ENCODE peak calls at places on chromosomes 16 and 17, in eight cellular contexts. One of them, this sample, is unnamed. For H3K36me3, the result is how much of the 10 kb centered on the place peaks cover.

GRCh38 chr17:74737299-74738050 is 419 bp downstream of the RAB37 start:
- DNase-seq in thoracic aorta: no peak
- DNase-seq in bronchial epithelial cell: no peak
- DNase-seq in cardiac muscle cell: peak
- DNase-seq in OCI-LY7: peak
- DNase-seq in CD8-positive, alpha-beta T cell: peak
- DNase-seq in heart left ventricle: no peak
- DNase-seq in tibial nerve: no peak
- DNase-seq in this sample: peak

GRCh38 chr17:32518856-32519768 is 32.3 kb downstream of the CDK5R1 start:
- DNase-seq in thoracic aorta: no peak
- DNase-seq in bronchial epithelial cell: peak
- DNase-seq in cardiac muscle cell: peak
- DNase-seq in OCI-LY7: no peak
- DNase-seq in CD8-positive, alpha-beta T cell: peak
- DNase-seq in heart left ventricle: peak
- DNase-seq in tibial nerve: no peak
- DNase-seq in this sample: peak

GRCh38 chr17:75456417-75457046 is at the start of gene TMEM94:
- DNase-seq in thoracic aorta: peak
- DNase-seq in bronchial epithelial cell: peak
- DNase-seq in cardiac muscle cell: peak
- DNase-seq in OCI-LY7: peak
- DNase-seq in CD8-positive, alpha-beta T cell: peak
- DNase-seq in heart left ventricle: peak
- DNase-seq in tibial nerve: peak
- DNase-seq in this sample: peak

GRCh38 chr17:58005728-58006562 is 1.1 kb downstream of the SRSF1 start:
- DNase-seq in thoracic aorta: no peak
- DNase-seq in bronchial epithelial cell: no peak
- DNase-seq in cardiac muscle cell: no peak
- DNase-seq in OCI-LY7: no peak
- DNase-seq in CD8-positive, alpha-beta T cell: no peak
- DNase-seq in heart left ventricle: no peak
- DNase-seq in tibial nerve: no peak
- DNase-seq in this sample: no peak

GRCh38 chr17:34241062-34241461 is 14.0 kb upstream of the CCL2 start:
- DNase-seq in thoracic aorta: no peak
- DNase-seq in bronchial epithelial cell: no peak
- DNase-seq in cardiac muscle cell: no peak
- DNase-seq in OCI-LY7: no peak
- DNase-seq in CD8-positive, alpha-beta T cell: no peak
- DNase-seq in heart left ventricle: peak
- DNase-seq in tibial nerve: peak
- DNase-seq in this sample: no peak

GRCh38 chr17:56373981-56374380 is 219.5 kb upstream of the NOG start:
- DNase-seq in thoracic aorta: no peak
- DNase-seq in bronchial epithelial cell: no peak
- DNase-seq in cardiac muscle cell: no peak
- DNase-seq in OCI-LY7: no peak
- DNase-seq in CD8-positive, alpha-beta T cell: no peak
- DNase-seq in heart left ventricle: no peak
- DNase-seq in tibial nerve: no peak
- DNase-seq in this sample: no peak

GRCh38 chr17:6936370-6937028 is 59.4 kb upstream of the ALOX12 start:
- DNase-seq in thoracic aorta: no peak
- DNase-seq in bronchial epithelial cell: no peak
- DNase-seq in cardiac muscle cell: no peak
- DNase-seq in OCI-LY7: no peak
- DNase-seq in CD8-positive, alpha-beta T cell: no peak
- DNase-seq in heart left ventricle: peak
- DNase-seq in tibial nerve: no peak
- DNase-seq in this sample: peak

GRCh38 chr16:1741553-1742165 is 29.7 kb downstream of the NME3 start:
- DNase-seq in thoracic aorta: no peak
- DNase-seq in bronchial epithelial cell: no peak
- DNase-seq in cardiac muscle cell: no peak
- DNase-seq in OCI-LY7: no peak
- DNase-seq in CD8-positive, alpha-beta T cell: no peak
- DNase-seq in heart left ventricle: no peak
- DNase-seq in tibial nerve: no peak
- DNase-seq in this sample: no peak

GRCh38 chr17:20189322-20189721 is 180.2 kb downstream of the SPECC1 start:
- DNase-seq in thoracic aorta: no peak
- DNase-seq in bronchial epithelial cell: peak
- DNase-seq in cardiac muscle cell: peak
- DNase-seq in OCI-LY7: no peak
- DNase-seq in CD8-positive, alpha-beta T cell: no peak
- DNase-seq in heart left ventricle: no peak
- DNase-seq in tibial nerve: no peak
- DNase-seq in this sample: no peak

GRCh38 chr16:85309656-85310587 is 197.7 kb upstream of the CIBAR2 start:
- DNase-seq in thoracic aorta: no peak
- DNase-seq in bronchial epithelial cell: no peak
- DNase-seq in cardiac muscle cell: no peak
- DNase-seq in OCI-LY7: peak
- DNase-seq in CD8-positive, alpha-beta T cell: no peak
- DNase-seq in heart left ventricle: no peak
- DNase-seq in tibial nerve: peak
- DNase-seq in this sample: peak

GRCh38 chr16:4052801-4053662 is 63.2 kb downstream of the ADCY9 start:
- DNase-seq in thoracic aorta: no peak
- DNase-seq in bronchial epithelial cell: peak
- DNase-seq in cardiac muscle cell: peak
- DNase-seq in OCI-LY7: no peak
- DNase-seq in CD8-positive, alpha-beta T cell: no peak
- DNase-seq in heart left ventricle: peak
- DNase-seq in tibial nerve: peak
- DNase-seq in this sample: no peak

GRCh38 chr17:82230627-82231311 is 1.9 kb downstream of the SLC16A3 start:
- DNase-seq in thoracic aorta: no peak
- DNase-seq in bronchial epithelial cell: peak
- DNase-seq in cardiac muscle cell: peak
- DNase-seq in OCI-LY7: no peak
- DNase-seq in CD8-positive, alpha-beta T cell: peak
- DNase-seq in heart left ventricle: peak
- DNase-seq in tibial nerve: peak
- DNase-seq in this sample: peak

GRCh38 chr16:89122322-89122831 is 28.7 kb downstream of the ACSF3 start:
- DNase-seq in thoracic aorta: no peak
- DNase-seq in bronchial epithelial cell: peak
- DNase-seq in cardiac muscle cell: no peak
- DNase-seq in OCI-LY7: peak
- DNase-seq in CD8-positive, alpha-beta T cell: peak
- DNase-seq in heart left ventricle: no peak
- DNase-seq in tibial nerve: no peak
- DNase-seq in this sample: peak

GRCh38 chr17:12078791-12079190 is 58.1 kb downstream of the MAP2K4 start:
- DNase-seq in thoracic aorta: no peak
- DNase-seq in bronchial epithelial cell: peak
- DNase-seq in cardiac muscle cell: no peak
- DNase-seq in OCI-LY7: no peak
- DNase-seq in CD8-positive, alpha-beta T cell: no peak
- DNase-seq in heart left ventricle: no peak
- DNase-seq in tibial nerve: no peak
- DNase-seq in this sample: no peak

GRCh38 chr17:28897769-28898259 is 281 bp upstream of the FLOT2 start:
- DNase-seq in thoracic aorta: no peak
- DNase-seq in bronchial epithelial cell: no peak
- DNase-seq in cardiac muscle cell: no peak
- DNase-seq in OCI-LY7: no peak
- DNase-seq in CD8-positive, alpha-beta T cell: peak
- DNase-seq in heart left ventricle: no peak
- DNase-seq in tibial nerve: no peak
- DNase-seq in this sample: no peak

GRCh38 chr17:68155692-68156091 is 92.2 kb upstream of the AMZ2 start:
- DNase-seq in thoracic aorta: no peak
- DNase-seq in bronchial epithelial cell: no peak
- DNase-seq in cardiac muscle cell: no peak
- DNase-seq in OCI-LY7: no peak
- DNase-seq in CD8-positive, alpha-beta T cell: no peak
- DNase-seq in heart left ventricle: no peak
- DNase-seq in tibial nerve: no peak
- DNase-seq in this sample: no peak

GRCh38 chr16:8474576-8474975 is 115.7 kb downstream of the TMEM114 start:
- DNase-seq in thoracic aorta: no peak
- DNase-seq in bronchial epithelial cell: no peak
- DNase-seq in cardiac muscle cell: no peak
- DNase-seq in OCI-LY7: no peak
- DNase-seq in CD8-positive, alpha-beta T cell: no peak
- DNase-seq in heart left ventricle: no peak
- DNase-seq in tibial nerve: no peak
- DNase-seq in this sample: no peak

GRCh38 chr17:53894591-53894990 is 71.9 kb downstream of the KIF2B start:
- DNase-seq in thoracic aorta: no peak
- DNase-seq in bronchial epithelial cell: no peak
- DNase-seq in cardiac muscle cell: no peak
- DNase-seq in OCI-LY7: no peak
- DNase-seq in CD8-positive, alpha-beta T cell: no peak
- DNase-seq in heart left ventricle: no peak
- DNase-seq in tibial nerve: no peak
- DNase-seq in this sample: no peak

DNA sequence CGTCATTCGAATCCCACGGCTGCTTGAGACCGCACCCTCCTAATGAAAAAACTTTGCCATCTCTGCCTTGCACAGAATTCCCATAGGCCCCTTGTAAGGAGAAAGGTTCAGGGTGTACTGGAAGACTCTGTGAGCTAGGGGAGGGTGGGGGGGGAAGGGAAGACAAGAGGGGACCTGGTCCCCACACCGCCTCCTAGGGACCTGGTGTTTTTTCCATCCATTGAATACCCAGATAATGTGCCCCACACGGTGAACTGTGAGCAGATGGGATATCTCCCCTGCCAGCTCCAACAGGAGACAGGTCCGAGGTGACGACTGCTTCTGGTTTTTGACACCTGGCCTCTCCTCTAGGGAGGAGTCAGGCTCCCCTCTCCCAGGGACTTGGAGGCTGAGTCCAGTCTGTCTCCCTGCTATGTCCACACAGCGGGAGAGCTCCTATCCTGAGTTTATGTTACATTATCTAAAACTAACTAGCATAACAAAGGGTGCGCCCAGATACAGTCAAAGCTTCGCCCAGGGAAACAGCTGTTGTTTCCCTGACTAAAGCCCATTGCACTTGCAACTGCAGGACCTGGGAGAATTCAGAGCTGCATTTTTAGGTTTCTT is 1.8 kb downstream of the MARVELD3 start:
- DNase-seq in thoracic aorta: no peak
- DNase-seq in bronchial epithelial cell: no peak
- DNase-seq in cardiac muscle cell: peak
- DNase-seq in OCI-LY7: no peak
- DNase-seq in CD8-positive, alpha-beta T cell: no peak
- DNase-seq in heart left ventricle: no peak
- DNase-seq in tibial nerve: no peak
- DNase-seq in this sample: no peak
- H3K4me3 ChIP-seq in thoracic aorta: no peak
- H3K4me3 ChIP-seq in bronchial epithelial cell: no peak
- H3K4me3 ChIP-seq in cardiac muscle cell: no peak
- H3K4me3 ChIP-seq in OCI-LY7: no peak
- H3K4me3 ChIP-seq in CD8-positive, alpha-beta T cell: no peak
- H3K4me3 ChIP-seq in heart left ventricle: no peak
- H3K4me3 ChIP-seq in tibial nerve: peak
- H3K4me3 ChIP-seq in this sample: no peak

GRCh38 chr16:53745126-53745525 is 41.2 kb downstream of the FTO start:
- DNase-seq in thoracic aorta: no peak
- DNase-seq in bronchial epithelial cell: peak
- DNase-seq in cardiac muscle cell: no peak
- DNase-seq in OCI-LY7: no peak
- DNase-seq in CD8-positive, alpha-beta T cell: no peak
- DNase-seq in heart left ventricle: no peak
- DNase-seq in tibial nerve: no peak
- DNase-seq in this sample: no peak

GRCh38 chr16:53743149-53743566 is 39.2 kb downstream of the FTO start:
- DNase-seq in thoracic aorta: no peak
- DNase-seq in bronchial epithelial cell: peak
- DNase-seq in cardiac muscle cell: no peak
- DNase-seq in OCI-LY7: peak
- DNase-seq in CD8-positive, alpha-beta T cell: peak
- DNase-seq in heart left ventricle: no peak
- DNase-seq in tibial nerve: no peak
- DNase-seq in this sample: no peak

GRCh38 chr16:53741546-53741945 is 37.6 kb downstream of the FTO start:
- DNase-seq in thoracic aorta: no peak
- DNase-seq in bronchial epithelial cell: peak
- DNase-seq in cardiac muscle cell: no peak
- DNase-seq in OCI-LY7: no peak
- DNase-seq in CD8-positive, alpha-beta T cell: no peak
- DNase-seq in heart left ventricle: no peak
- DNase-seq in tibial nerve: no peak
- DNase-seq in this sample: no peak

GRCh38 chr16:53744449-53744848 is 40.5 kb downstream of the FTO start:
- DNase-seq in thoracic aorta: no peak
- DNase-seq in bronchial epithelial cell: peak
- DNase-seq in cardiac muscle cell: no peak
- DNase-seq in OCI-LY7: peak
- DNase-seq in CD8-positive, alpha-beta T cell: peak
- DNase-seq in heart left ventricle: no peak
- DNase-seq in tibial nerve: no peak
- DNase-seq in this sample: peak

DNA sequence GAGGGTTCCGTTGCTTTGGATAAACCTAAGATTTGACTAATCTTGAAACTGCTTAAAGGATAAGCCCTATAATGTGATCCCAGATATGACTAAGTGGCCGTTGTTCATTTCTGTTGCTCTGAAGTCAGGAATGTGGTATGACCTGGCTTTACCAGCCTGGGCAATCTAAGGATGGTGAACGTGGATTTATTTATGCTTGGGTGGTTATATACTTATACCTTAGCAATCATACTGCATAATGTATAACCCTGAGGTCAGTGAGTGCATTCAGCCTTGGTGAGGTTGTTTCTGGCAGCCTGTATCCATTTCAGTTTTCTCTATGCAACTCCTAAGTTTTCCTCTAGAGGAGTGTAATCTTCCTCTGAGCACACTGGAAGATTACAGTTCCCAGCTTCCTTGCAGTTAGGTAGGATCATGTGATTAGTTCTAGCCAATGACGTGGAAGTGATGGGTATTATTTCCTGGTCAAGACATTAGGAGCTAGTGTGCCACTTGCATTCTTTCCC is 41.9 kb downstream of the FTO start:
- DNase-seq in thoracic aorta: no peak
- DNase-seq in bronchial epithelial cell: peak
- DNase-seq in cardiac muscle cell: no peak
- DNase-seq in OCI-LY7: no peak
- DNase-seq in CD8-positive, alpha-beta T cell: no peak
- DNase-seq in heart left ventricle: no peak
- DNase-seq in tibial nerve: no peak
- DNase-seq in this sample: no peak
- TF ChIP-seq CTCF in thoracic aorta: no peak
- TF ChIP-seq CTCF in bronchial epithelial cell: peak
- TF ChIP-seq CTCF in cardiac muscle cell: peak
- TF ChIP-seq CTCF in OCI-LY7: no peak
- TF ChIP-seq CTCF in CD8-positive, alpha-beta T cell: no peak
- TF ChIP-seq CTCF in heart left ventricle: no peak
- TF ChIP-seq CTCF in tibial nerve: no peak
- TF ChIP-seq CTCF in this sample: no peak

GRCh38 chr16:54488729-54489128 is 202.1 kb upstream of the IRX3 start:
- DNase-seq in thoracic aorta: no peak
- DNase-seq in bronchial epithelial cell: no peak
- DNase-seq in cardiac muscle cell: no peak
- DNase-seq in OCI-LY7: no peak
- DNase-seq in CD8-positive, alpha-beta T cell: no peak
- DNase-seq in heart left ventricle: no peak
- DNase-seq in tibial nerve: no peak
- DNase-seq in this sample: no peak
- H3K36me3 ChIP-seq in thoracic aorta: under half
- H3K36me3 ChIP-seq in bronchial epithelial cell: under half
- H3K36me3 ChIP-seq in cardiac muscle cell: under half
- H3K36me3 ChIP-seq in OCI-LY7: under half
- H3K36me3 ChIP-seq in CD8-positive, alpha-beta T cell: under half
- H3K36me3 ChIP-seq in heart left ventricle: under half
- H3K36me3 ChIP-seq in tibial nerve: under half
- H3K36me3 ChIP-seq in this sample: under half

GRCh38 chr16:22634913-22635312 is 124.2 kb downstream of the NPIPB5 start:
- DNase-seq in thoracic aorta: no peak
- DNase-seq in bronchial epithelial cell: no peak
- DNase-seq in cardiac muscle cell: no peak
- DNase-seq in OCI-LY7: no peak
- DNase-seq in CD8-positive, alpha-beta T cell: no peak
- DNase-seq in heart left ventricle: no peak
- DNase-seq in tibial nerve: no peak
- DNase-seq in this sample: no peak
- H3K4me3 ChIP-seq in thoracic aorta: no peak
- H3K4me3 ChIP-seq in bronchial epithelial cell: no peak
- H3K4me3 ChIP-seq in cardiac muscle cell: no peak
- H3K4me3 ChIP-seq in OCI-LY7: no peak
- H3K4me3 ChIP-seq in CD8-positive, alpha-beta T cell: no peak
- H3K4me3 ChIP-seq in heart left ventricle: no peak
- H3K4me3 ChIP-seq in tibial nerve: no peak
- H3K4me3 ChIP-seq in this sample: no peak